ENCODE peak calls at places on chromosomes 16 and 17, in five cellular contexts. G, A, L, S and E are unnamed samples.

GRCh38 chr17:281365-281999 is 71.1 kb downstream of the RPH3AL start:
- DNase-seq in S (no peak), G (no peak), L (no peak), A (peak), E (no peak)

GRCh38 chr17:80889897-80890550 is 101.6 kb upstream of the CHMP6 start:
- DNase-seq in G (no peak), S (no peak), A (peak), L (no peak), E (no peak)

GRCh38 chr16:30931068-30931655 is 7.8 kb downstream of the FBXL19 start:
- DNase-seq in A (no peak), L (no peak), G (no peak), S (no peak), E (no peak)

GRCh38 chr17:17985555-17985954 is 12.9 kb downstream of the DRC3 start:
- DNase-seq in S (no peak), A (no peak), L (no peak), G (no peak), E (no peak)

GRCh38 chr16:5056347-5056746 is 9.4 kb downstream of the C16orf89 start:
- DNase-seq in L (peak), G (no peak), S (no peak), A (no peak), E (no peak)

GRCh38 chr17:65160507-65160906 is 23.3 kb downstream of the RGS9 start:
- DNase-seq in A (no peak), S (no peak), L (no peak), G (no peak), E (no peak)

GRCh38 chr17:7479389-7480192 is at the start of gene ZBTB4:
- DNase-seq in G (peak), L (peak), A (peak), S (no peak), E (no peak)

GRCh38 chr17:78000351-78000750 is 41.8 kb downstream of the TNRC6C start:
- DNase-seq in L (no peak), G (no peak), S (no peak), A (no peak), E (no peak)

GRCh38 chr16:19044781-19045180 is 22.6 kb upstream of the COQ7 start:
- DNase-seq in G (no peak), L (no peak), S (no peak), A (no peak), E (no peak)

GRCh38 chr17:42337442-42337841 is 49.1 kb downstream of the STAT5A start:
- DNase-seq in S (peak), L (peak), G (no peak), A (no peak), E (no peak)

GRCh38 chr16:23351360-23351759 is 49.3 kb downstream of the SCNN1B start:
- DNase-seq in S (no peak), G (no peak), L (peak), A (peak), E (no peak)

GRCh38 chr16:56664506-56664905 is 3.4 kb downstream of the MT1G start:
- DNase-seq in L (no peak), A (no peak), S (no peak), G (no peak), E (no peak)

GRCh38 chr17:50529849-50530248 is 2.7 kb upstream of the EPN3 start:
- DNase-seq in G (no peak), A (no peak), S (no peak), L (no peak), E (no peak)

GRCh38 chr16:54568897-54569807 is 282.6 kb upstream of the IRX3 start:
- DNase-seq in L (no peak), G (no peak), S (no peak), A (no peak), E (no peak)

GRCh38 chr17:39000021-39000601 is 32.9 kb upstream of the FBXO47 start:
- DNase-seq in S (no peak), A (no peak), L (no peak), G (no peak), E (no peak)

GRCh38 chr17:45380046-45380765 is 52.5 kb downstream of the ARHGAP27 start:
- DNase-seq in G (no peak), S (no peak), L (no peak), A (no peak), E (no peak)

GRCh38 chr17:63706346-63707102 is 6.6 kb upstream of the LIMD2 start:
- DNase-seq in S (no peak), A (no peak), L (no peak), G (no peak), E (no peak)

GRCh38 chr17:78358538-78359215 is 1.2 kb downstream of the SOCS3 start:
- DNase-seq in L (peak), S (no peak), G (no peak), A (peak), E (no peak)

GRCh38 chr17:30513346-30513745 is 36.1 kb downstream of the GOSR1 start:
- DNase-seq in L (no peak), G (no peak), A (no peak), S (no peak), E (no peak)

GRCh38 chr16:68062910-68063393 is 22.2 kb upstream of the NFATC3 start:
- DNase-seq in A (no peak), G (no peak), L (peak), S (no peak), E (no peak)

GRCh38 chr17:81895400-81895799 is 3.9 kb downstream of the ANAPC11 start:
- DNase-seq in L (no peak), G (no peak), A (no peak), S (no peak), E (no peak)

GRCh38 chr17:78263063-78263735 is 31.8 kb downstream of the TMEM235 start:
- DNase-seq in G (no peak), A (peak), S (no peak), L (peak), E (no peak)

GRCh38 chr16:19542138-19542821 is 13.2 kb upstream of the VPS35L start:
- DNase-seq in A (no peak), G (no peak), L (no peak), S (no peak), E (no peak)

GRCh38 chr17:16459850-16460550 is 32.0 kb downstream of the LRRC75A start:
- DNase-seq in G (no peak), S (no peak), L (no peak), A (no peak), E (no peak)

GRCh38 chr16:82755570-82756282 is 129.0 kb downstream of the CDH13 start:
- DNase-seq in L (no peak), G (no peak), A (no peak), S (no peak), E (no peak)

GRCh38 chr17:78934681-78935418 is 9.7 kb upstream of the TIMP2 start:
- DNase-seq in S (no peak), L (no peak), A (peak), G (no peak), E (no peak)

GRCh38 chr16:8935989-8936388 is 27.7 kb downstream of the USP7 start:
- DNase-seq in S (no peak), A (no peak), L (peak), G (no peak), E (no peak)

GRCh38 chr16:57538235-57538711 is 1.9 kb upstream of the CCDC102A start:
- DNase-seq in G (no peak), S (no peak), A (peak), L (no peak), E (no peak)

GRCh38 chr17:57603978-57604377 is 141.1 kb downstream of the CCDC182 start:
- DNase-seq in G (no peak), L (peak), S (no peak), A (no peak), E (no peak)

GRCh38 chr16:20866161-20866772 is 33.9 kb downstream of the DCUN1D3 start:
- DNase-seq in S (no peak), L (peak), G (no peak), A (peak), E (peak)

GRCh38 chr17:45353047-45353446 is 36.2 kb upstream of the MAP3K14 start:
- DNase-seq in S (no peak), L (peak), A (no peak), G (no peak), E (no peak)

GRCh38 chr17:75468311-75468754 is 11.9 kb downstream of the TMEM94 start:
- DNase-seq in L (no peak), A (no peak), G (no peak), S (no peak), E (no peak)

GRCh38 chr17:37884516-37884915 is 39.7 kb upstream of the TBC1D3K start:
- DNase-seq in A (no peak), S (no peak), L (no peak), G (no peak), E (no peak)

GRCh38 chr17:58956997-58957724 is 149.5 kb downstream of the TRIM37 start:
- DNase-seq in A (no peak), G (no peak), L (no peak), S (no peak), E (no peak)

GRCh38 chr16:81625544-81626152 is 153.4 kb upstream of the PLCG2 start:
- DNase-seq in G (peak), S (no peak), L (peak), A (peak), E (no peak)

GRCh38 chr16:85494315-85494714 is 118.8 kb upstream of the GSE1 start:
- DNase-seq in L (no peak), G (no peak), S (no peak), A (no peak), E (no peak)

GRCh38 chr16:85498607-85499006 is 114.5 kb upstream of the GSE1 start:
- DNase-seq in L (peak), S (no peak), A (no peak), G (no peak), E (no peak)

GRCh38 chr16:85497622-85498314 is 115.4 kb upstream of the GSE1 start:
- DNase-seq in G (no peak), L (no peak), S (no peak), A (no peak), E (no peak)

GRCh38 chr16:85495259-85495658 is 117.9 kb upstream of the GSE1 start:
- DNase-seq in A (no peak), L (no peak), G (no peak), S (no peak), E (no peak)

GRCh38 chr16:85496145-85496544 is 117.0 kb upstream of the GSE1 start:
- DNase-seq in S (no peak), L (no peak), A (peak), G (no peak), E (no peak)
- H3K27ac ChIP-seq in S (no peak), L (no peak), A (no peak), G (no peak), E (no peak)

GRCh38 chr16:27799866-27800265 is 249.9 kb downstream of the KATNIP start:
- DNase-seq in G (no peak), L (no peak), A (no peak), S (no peak), E (no peak)
- H3K27ac ChIP-seq in G (no peak), L (no peak), A (no peak), S (no peak), E (no peak)

GRCh38 chr17:76524598-76525512 is 12.7 kb downstream of the CYGB start:
- DNase-seq in A (peak), L (peak), G (no peak), S (no peak), E (no peak)
- H3K27ac ChIP-seq in A (no peak), L (no peak), G (no peak), S (peak), E (peak)

GRCh38 chr16:70432304-70432799 is 6.5 kb downstream of the ST3GAL2 start:
- DNase-seq in G (no peak), S (no peak), L (no peak), A (no peak), E (no peak)

GRCh38 chr16:70433456-70434103 is 5.3 kb downstream of the ST3GAL2 start:
- DNase-seq in A (peak), G (no peak), L (peak), S (no peak), E (no peak)

GRCh38 chr16:70434489-70435260 is 4.2 kb downstream of the ST3GAL2 start:
- DNase-seq in L (no peak), A (no peak), G (no peak), S (no peak), E (no peak)

GRCh38 chr16:70430667-70431536 is 8.0 kb downstream of the ST3GAL2 start:
- DNase-seq in A (no peak), L (peak), G (no peak), S (no peak), E (no peak)

GRCh38 chr16:70432800-70433455 is 6.0 kb downstream of the ST3GAL2 start:
- DNase-seq in L (peak), S (no peak), A (no peak), G (no peak), E (no peak)
- H3K27ac ChIP-seq in L (peak), S (peak), A (peak), G (no peak), E (no peak)

GRCh38 chr16:75256871-75257343 is 5.5 kb upstream of the BCAR1 start:
- DNase-seq in S (no peak), L (peak), A (peak), G (no peak), E (no peak)
- H3K27ac ChIP-seq in S (peak), L (peak), A (peak), G (peak), E (no peak)

GRCh38 chr16:894841-895240 is 75.9 kb downstream of the LMF1 start:
- DNase-seq in S (no peak), L (no peak), G (no peak), A (no peak), E (no peak)
- H3K27ac ChIP-seq in S (no peak), L (no peak), G (peak), A (no peak), E (no peak)

DNA sequence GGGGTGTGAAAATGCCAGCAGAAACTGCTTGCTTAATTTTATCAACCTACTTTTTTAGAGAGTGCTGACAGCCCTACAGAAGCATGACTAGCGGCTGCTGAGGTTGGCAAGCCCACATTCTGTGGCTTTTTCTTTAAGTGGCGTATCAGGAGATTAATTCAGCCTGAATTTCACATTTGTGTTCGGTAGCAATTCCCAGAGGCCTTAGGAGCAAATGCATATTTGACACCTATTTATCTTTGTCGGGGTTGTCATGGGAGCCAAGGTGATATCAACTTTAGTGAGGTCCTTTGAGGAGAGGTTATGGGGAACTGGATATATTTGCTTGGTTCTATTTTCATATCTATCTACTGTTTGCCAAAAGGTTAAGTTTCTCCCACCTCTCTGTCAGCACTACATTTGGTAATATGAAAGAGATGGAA is 140.9 kb downstream of the KCNJ2 start:
- DNase-seq in G (no peak), S (no peak), A (no peak), L (no peak), E (no peak)
- H3K27ac ChIP-seq in G (no peak), S (no peak), A (no peak), L (no peak), E (no peak)

DNA sequence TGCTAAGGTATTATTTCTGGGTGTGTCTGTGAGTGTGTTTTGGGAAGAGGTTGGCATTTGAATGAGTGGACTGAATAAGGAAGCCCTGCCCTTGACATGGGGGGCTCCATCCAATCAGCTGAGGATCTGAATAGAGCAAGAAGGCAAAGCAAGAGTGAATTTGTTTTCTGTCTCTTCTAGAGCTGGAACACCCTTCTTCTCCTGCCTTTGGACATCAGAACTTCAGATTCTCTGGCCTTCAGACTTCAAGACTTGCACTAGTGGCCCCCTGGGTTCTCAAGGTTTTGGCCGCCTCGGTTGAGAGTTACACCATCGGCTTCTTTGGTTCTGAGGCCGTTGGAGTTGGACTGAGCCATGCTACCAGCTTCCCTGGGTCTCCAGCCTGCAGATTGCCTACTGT is 448.6 kb downstream of the SHISA9 start:
- DNase-seq in A (no peak), L (no peak), S (no peak), G (no peak), E (no peak)
- H3K27ac ChIP-seq in A (no peak), L (no peak), S (no peak), G (no peak), E (no peak)